ENCODE peak calls at places on chromosome 18, in eight cellular contexts. J is left lung, Q is left ventricle myocardium inferior, F is mucosa of descending colon, W is sigmoid colon, G is Peyer's patch, M is right atrium auricular region, A is PC-9. U is an unnamed sample.

GRCh38 chr18:52341617-52342381 is 1.8 kb downstream of the DCC start:
- DNase-seq in J (no peak), Q (no peak), F (peak; percentile 27), W (no peak), G (no peak), M (no peak), A (no peak), U (peak; percentile 16)

GRCh38 chr18:38421016-38421415 is 855.4 kb upstream of the CELF4 start:
- DNase-seq in J (no peak), Q (no peak), F (no peak), W (no peak), G (no peak), M (no peak), A (no peak), U (no peak)

GRCh38 chr18:76456823-76457222 is 38.2 kb downstream of the ZNF516 start:
- DNase-seq in J (no peak), Q (no peak), F (no peak), W (peak; percentile 10), G (no peak), M (no peak), A (no peak), U (no peak)

GRCh38 chr18:76859474-76860339 is 37.4 kb downstream of the ZNF236 start:
- DNase-seq in J (no peak), Q (no peak), F (no peak), W (no peak), G (no peak), M (no peak), A (no peak), U (no peak)

GRCh38 chr18:11989966-11990380 is 8.7 kb downstream of the IMPA2 start:
- DNase-seq in J (peak; percentile 32), Q (no peak), F (peak; percentile 71), W (peak; percentile 47), G (no peak), M (no peak), A (peak; percentile 40), U (peak; percentile 86)

GRCh38 chr18:53796042-53796729 is 428.3 kb downstream of the MBD2 start:
- DNase-seq in J (no peak), Q (no peak), F (no peak), W (no peak), G (no peak), M (peak; percentile 63), A (no peak), U (no peak)

GRCh38 chr18:9712606-9713005 is 4.5 kb downstream of the RAB31 start:
- DNase-seq in J (no peak), Q (no peak), F (no peak), W (peak; percentile 2), G (no peak), M (peak; percentile 16), A (no peak), U (no peak)

GRCh38 chr18:710418-711300 is 1.8 kb downstream of the ENOSF1 start:
- DNase-seq in J (no peak), Q (no peak), F (no peak), W (no peak), G (no peak), M (peak; percentile 53), A (no peak), U (no peak)

GRCh38 chr18:66872277-66872676 is 268.4 kb upstream of the CDH19 start:
- DNase-seq in J (no peak), Q (no peak), F (no peak), W (no peak), G (no peak), M (no peak), A (no peak), U (no peak)

GRCh38 chr18:75231053-75231406 is 20.4 kb downstream of the TSHZ1 start:
- DNase-seq in J (no peak), Q (no peak), F (no peak), W (no peak), G (no peak), M (no peak), A (no peak), U (no peak)

GRCh38 chr18:77207540-77207939 is 42.1 kb upstream of the GALR1 start:
- DNase-seq in J (peak; percentile 49), Q (peak; percentile 51), F (peak; percentile 68), W (peak; percentile 87), G (peak; percentile 64), M (peak; percentile 66), A (no peak), U (peak; percentile 75)

DNA sequence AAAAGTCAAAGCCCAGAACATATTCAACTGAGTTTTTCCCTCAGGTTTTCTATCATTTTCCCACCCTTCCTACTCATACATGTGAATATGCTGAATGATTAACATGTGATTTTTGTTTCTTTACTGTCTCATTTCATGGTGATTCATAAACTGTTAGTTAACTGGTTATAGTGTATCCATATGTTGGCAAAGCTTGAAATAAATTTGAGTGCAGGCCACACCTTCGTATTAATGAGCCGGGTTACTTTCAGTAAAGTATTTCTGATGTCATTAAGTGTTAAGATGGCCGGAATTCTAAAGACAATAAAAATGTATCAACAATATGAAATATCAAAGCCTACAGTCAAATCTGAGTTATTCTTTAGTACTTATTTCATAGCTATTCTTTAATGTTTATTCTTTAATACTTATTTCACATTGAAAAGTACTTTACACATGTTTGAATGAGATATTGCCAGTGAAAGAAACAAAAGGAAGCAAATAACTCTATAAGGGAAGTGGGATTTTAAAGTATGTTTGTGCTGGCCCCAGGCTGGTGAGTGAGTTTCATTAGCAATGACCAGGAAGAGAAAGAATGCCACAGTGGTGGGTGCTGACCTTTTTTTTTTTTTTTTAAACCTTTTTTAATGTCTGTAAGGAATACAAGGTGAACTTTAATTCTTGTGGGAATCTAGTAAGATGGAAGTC is 178.6 kb downstream of the NEDD4L start:
- DNase-seq in J (no peak), Q (no peak), F (no peak), W (no peak), G (no peak), M (no peak), A (peak; percentile 61), U (no peak)
- H3K4me3 ChIP-seq in J (peak overlapping the region; percentile 21), Q (no peak overlapping the region), F (no peak overlapping the region), W (no peak overlapping the region), G (no peak overlapping the region), M (no peak overlapping the region), A (peak overlapping the region; percentile 80), U (no peak overlapping the region)

DNA sequence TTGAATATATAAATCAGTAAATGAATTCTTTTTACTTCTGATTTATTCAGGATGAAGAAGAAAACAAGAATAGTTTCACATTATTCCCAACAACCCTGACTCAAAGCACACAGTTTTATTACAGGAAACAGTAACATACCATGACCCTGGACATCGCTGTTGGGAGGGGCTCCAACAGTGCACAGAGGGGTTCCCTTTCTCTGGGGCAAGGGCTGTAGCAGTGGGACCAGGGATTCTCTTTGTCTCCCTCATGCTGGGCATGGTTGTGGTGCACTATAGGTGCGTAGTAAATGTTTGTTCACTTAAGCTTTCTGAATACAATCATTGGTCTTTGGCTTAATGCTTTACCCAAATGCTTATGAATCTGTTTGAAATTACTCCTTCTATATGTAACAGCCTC is 189.4 kb downstream of the BCL2 start:
- DNase-seq in J (no peak), Q (no peak), F (no peak), W (no peak), G (no peak), M (no peak), A (no peak), U (no peak)
- TF ChIP-seq CTCF in J (no peak), Q (no peak), F (no peak), W (no peak), G (no peak), M (no peak), A (no peak), U (no peak)

DNA sequence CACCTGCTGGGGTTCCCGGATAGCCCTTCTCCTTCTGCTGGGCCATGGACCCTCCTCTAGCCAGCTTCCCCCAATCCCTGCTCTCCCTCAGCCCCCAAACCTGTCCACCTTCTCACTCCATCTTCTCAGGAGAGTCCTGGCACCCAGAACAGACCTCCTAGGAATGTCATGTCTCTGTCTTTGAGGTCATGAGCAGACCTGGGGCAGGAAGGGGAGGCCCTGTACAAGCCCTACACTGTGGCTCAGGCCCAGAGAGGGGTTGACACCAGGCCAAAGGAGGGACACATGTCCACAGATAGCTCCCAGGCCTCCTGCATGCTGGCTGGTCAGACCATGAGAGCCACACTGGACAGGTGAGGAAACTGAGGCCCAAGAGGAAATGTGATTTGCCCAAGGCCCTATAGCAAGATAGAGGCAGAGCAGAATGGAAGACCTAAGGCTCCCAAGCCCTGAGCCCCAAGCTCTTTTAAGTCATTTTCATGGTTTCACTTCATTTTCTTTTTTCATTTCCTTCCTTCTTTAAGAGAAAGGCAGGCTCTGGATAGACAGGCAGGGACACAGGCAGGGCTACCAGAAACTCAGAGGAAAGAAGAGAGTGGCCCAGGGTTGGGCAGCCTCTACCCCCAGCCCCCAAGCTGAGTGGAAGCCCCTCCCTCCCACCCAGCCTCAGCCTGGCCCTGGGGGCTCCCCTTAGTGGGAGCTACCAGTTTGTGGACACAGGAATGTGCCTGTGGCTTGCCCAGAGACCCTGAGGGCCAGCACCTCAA is 159.7 kb downstream of the SMAD7 start:
- DNase-seq in J (peak; percentile 38), Q (peak; percentile 36), F (no peak), W (peak; percentile 52), G (no peak), M (no peak), A (no peak), U (peak; percentile 10)
- H3K4me1 ChIP-seq in J (peaks cover 11% of the 10 kb centered on the region), Q (peaks cover 75% of the 10 kb centered on the region), F (no peaks in the 10 kb centered on the region), W (peaks cover 26% of the 10 kb centered on the region), G (no peaks in the 10 kb centered on the region), M (no peaks in the 10 kb centered on the region), A (no peaks in the 10 kb centered on the region), U (no peaks in the 10 kb centered on the region)

GRCh38 chr18:48996901-48997463 is 46.2 kb upstream of the SMAD7 start:
- DNase-seq in J (no peak), Q (no peak), F (no peak), W (no peak), G (no peak), M (no peak), A (peak; percentile 96), U (no peak)

GRCh38 chr18:48996041-48996440 is 45.3 kb upstream of the SMAD7 start:
- DNase-seq in J (no peak), Q (no peak), F (no peak), W (no peak), G (no peak), M (no peak), A (no peak), U (no peak)

GRCh38 chr18:48999569-48999968 is 48.8 kb upstream of the SMAD7 start:
- DNase-seq in J (no peak), Q (no peak), F (no peak), W (no peak), G (no peak), M (no peak), A (no peak), U (no peak)

GRCh38 chr18:48997681-48997984 is 46.9 kb upstream of the SMAD7 start:
- DNase-seq in J (no peak), Q (no peak), F (no peak), W (no peak), G (no peak), M (no peak), A (no peak), U (no peak)

DNA sequence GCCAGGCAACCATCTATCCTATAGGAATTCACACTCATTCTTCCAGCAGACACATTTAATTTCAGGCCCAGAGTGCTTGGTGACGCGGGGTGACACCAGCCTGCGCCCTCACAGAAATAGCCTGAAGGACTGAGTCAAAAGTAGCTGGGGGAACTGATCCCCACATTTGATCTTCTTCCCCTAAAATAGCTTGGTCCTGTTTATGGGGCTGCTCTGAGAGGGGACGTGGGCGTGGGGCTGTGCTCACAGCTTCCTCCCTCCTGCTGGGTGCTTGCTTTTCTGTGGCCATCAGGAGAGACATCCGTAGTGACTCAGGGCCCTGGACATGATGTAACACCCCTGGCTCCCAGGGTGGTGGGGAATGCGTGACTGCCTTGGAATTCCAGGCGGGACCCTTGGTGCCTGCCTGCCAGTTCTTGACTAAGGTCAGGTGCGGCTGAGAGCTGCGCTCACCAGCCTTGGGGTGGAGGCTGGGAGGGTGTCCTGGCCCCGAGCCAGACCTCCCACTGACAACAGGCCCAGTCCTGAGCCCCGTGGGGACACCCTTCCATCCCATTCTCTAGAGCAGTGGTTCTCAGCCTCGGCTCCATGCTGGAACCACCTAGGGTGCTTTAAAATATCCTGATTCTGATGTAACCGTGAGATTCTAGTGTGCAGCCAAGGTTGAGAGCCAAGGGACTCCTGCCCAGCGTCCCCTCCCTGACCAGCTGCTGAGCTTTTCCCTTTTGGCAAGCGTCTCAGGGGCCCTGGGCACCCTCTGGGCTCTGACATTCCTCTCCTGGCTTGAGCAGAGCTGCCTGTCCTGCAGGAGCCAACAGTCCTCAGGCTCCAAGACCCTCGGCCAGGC is 47.4 kb upstream of the SMAD7 start:
- DNase-seq in J (peak; percentile 79), Q (peak; percentile 49), F (no peak), W (peak; percentile 82), G (no peak), M (peak; percentile 95), A (peak; percentile 98), U (peak; percentile 37)
- H3K4me3 ChIP-seq in J (no peak overlapping the region), Q (no peak overlapping the region), F (no peak overlapping the region), W (no peak overlapping the region), G (no peak overlapping the region), M (no peak overlapping the region), A (peak overlapping the region; percentile 32), U (no peak overlapping the region)

U was measured in body of pancreas.